ENCODE peak calls at places on chromosomes 4 and X, in four cellular contexts. X is A172; R is tibial artery; J is CD8-positive, alpha-beta memory T cell. K is an unnamed sample.

GRCh38 chr4:124958812-124959211 is 246.3 kb upstream of the ANKRD50 start:
- DNase-seq in J (no peak), X (no peak), R (no peak), K (no peak)

GRCh38 chr4:35541146-35541887 is 703.0 kb downstream of the ARAP2 start:
- DNase-seq in J (no peak), X (no peak), R (no peak), K (no peak)

GRCh38 chr4:36010531-36010930 is 233.8 kb downstream of the ARAP2 start:
- DNase-seq in J (no peak), R (no peak), X (no peak), K (no peak)

GRCh38 chr4:3385719-3386440 is 55.9 kb upstream of the HGFAC start:
- DNase-seq in J (no peak), X (no peak), R (no peak), K (peak; percentile 76)

GRCh38 chr4:15665738-15666365 is 10.7 kb upstream of the FBXL5 start:
- DNase-seq in R (no peak), X (peak; percentile 82), J (no peak), K (no peak)

GRCh38 chr4:105291920-105292319 is 145.2 kb downstream of the TET2 start:
- DNase-seq in R (no peak), X (no peak), J (no peak), K (no peak)

GRCh38 chr4:173168396-173169177 is at the start of gene GALNT7:
- DNase-seq in R (peak; percentile 79), J (peak; percentile 55), X (peak; percentile 51), K (peak; percentile 86)

GRCh38 chr4:124199185-124199584 is 513.3 kb downstream of the ANKRD50 start:
- DNase-seq in J (no peak), X (no peak), R (no peak), K (no peak)

GRCh38 chr4:76716658-76717057 is 181.3 kb downstream of the SOWAHB start:
- DNase-seq in R (no peak), J (no peak), X (no peak), K (no peak)

GRCh38 chrX:104370089-104370488 is 115.4 kb upstream of the ESX1 start:
- DNase-seq in J (no peak), R (no peak), X (no peak), K (no peak)

GRCh38 chr4:186932631-186933150 is 209.0 kb upstream of the FAT1 start:
- DNase-seq in J (no peak), R (no peak), X (peak; percentile 77), K (no peak)

GRCh38 chrX:2903366-2903765 is 25.8 kb downstream of the ARSD start:
- DNase-seq in J (no peak), R (no peak), X (no peak), K (no peak)

GRCh38 chr4:7647932-7648812 is 213.4 kb upstream of the PSAPL1 start:
- DNase-seq in X (peak; percentile 74), R (no peak), J (no peak), K (peak; percentile 83)

GRCh38 chrX:19372170-19373033 is 28.7 kb downstream of the PDHA1 start:
- DNase-seq in X (peak; percentile 55), J (peak; percentile 47), R (peak; percentile 70), K (peak; percentile 54)

GRCh38 chr4:150268444-150268843 is 190.2 kb downstream of the DCLK2 start:
- DNase-seq in X (no peak), J (no peak), R (no peak), K (no peak)

GRCh38 chr4:155809835-155810234 is 51.0 kb downstream of the GUCY1B1 start:
- DNase-seq in R (no peak), X (peak; percentile 80), J (peak; percentile 11), K (no peak)

GRCh38 chr4:168536448-168536847 is 39.6 kb downstream of the PALLD start:
- DNase-seq in R (no peak), J (no peak), X (no peak), K (no peak)

GRCh38 chr4:61532324-61532723 is 332.2 kb downstream of the ADGRL3 start:
- DNase-seq in X (no peak), J (no peak), R (no peak), K (no peak)

K was measured in left lung.